ENCODE peak calls at places on chromosomes 11 and 22, in six cellular contexts. K is GM12878, W is GM12891, V is K562, M is HepG2, H is H1. S is an unnamed sample.

GRCh38 chr11:121894581-121894980 is 221.4 kb downstream of the BLID start:
- DNase-seq in K (no peak), W (no peak), V (no peak), M (no peak), H (no peak), S (no peak)

GRCh38 chr11:16271258-16271657 is 85.1 kb downstream of the SOX6 start:
- DNase-seq in K (no peak), W (no peak), V (no peak), M (no peak), H (no peak), S (no peak)

GRCh38 chr11:80937831-80938230 is 1497.0 kb upstream of the TENM4 start:
- DNase-seq in K (no peak), W (no peak), V (no peak), M (no peak), H (no peak), S (no peak)

GRCh38 chr11:124879999-124880611 is 14.9 kb downstream of the ROBO3 start:
- DNase-seq in K (no peak), W (no peak), V (no peak), M (no peak), H (no peak), S (no peak)

GRCh38 chr11:72924568-72925190 is 110.5 kb downstream of the ATG16L2 start:
- DNase-seq in K (peak), W (no peak), V (no peak), M (peak), H (no peak), S (no peak)

GRCh38 chr11:61967924-61968757 is 707 bp upstream of the FTH1 start:
- DNase-seq in K (peak), W (no peak), V (peak), M (peak), H (no peak), S (peak)

GRCh38 chr11:62716816-62717215 is 9.3 kb downstream of the GNG3 start:
- DNase-seq in K (no peak), W (no peak), V (no peak), M (no peak), H (no peak), S (no peak)

GRCh38 chr11:813037-813436 is 3.3 kb downstream of the RPLP2 start:
- DNase-seq in K (no peak), W (no peak), V (no peak), M (no peak), H (no peak), S (no peak)

GRCh38 chr11:125123947-125124633 is 12.7 kb upstream of the TMEM218 start:
- DNase-seq in K (no peak), W (no peak), V (peak), M (peak), H (no peak), S (peak)

GRCh38 chr11:92932023-92932422 is 37.4 kb upstream of the MTNR1B start:
- DNase-seq in K (no peak), W (no peak), V (no peak), M (no peak), H (no peak), S (no peak)

GRCh38 chr11:134024420-134025085 is 44.3 kb upstream of the JAM3 start:
- DNase-seq in K (no peak), W (no peak), V (no peak), M (no peak), H (no peak), S (no peak)

GRCh38 chr11:121086866-121087265 is 14.2 kb upstream of the TECTA start:
- DNase-seq in K (no peak), W (no peak), V (no peak), M (no peak), H (no peak), S (no peak)

GRCh38 chr11:82507288-82507687 is 226.4 kb downstream of the FAM181B start:
- DNase-seq in K (no peak), W (no peak), V (no peak), M (no peak), H (no peak), S (no peak)

GRCh38 chr11:82791779-82792178 is 58.1 kb upstream of the FAM181B start:
- DNase-seq in K (no peak), W (no peak), V (peak), M (no peak), H (no peak), S (no peak)

GRCh38 chr11:63756919-63757761 is 11.4 kb downstream of the ZFTA start:
- DNase-seq in K (no peak), W (no peak), V (no peak), M (peak), H (no peak), S (no peak)

GRCh38 chr11:72681226-72682153 is 7.3 kb upstream of the PDE2A start:
- DNase-seq in K (no peak), W (no peak), V (no peak), M (no peak), H (no peak), S (no peak)

GRCh38 chr22:20020533-20021195 is at the start of gene TANGO2:
- DNase-seq in K (peak), W (peak), V (peak), M (peak), H (peak), S (peak)
- TF ChIP-seq POLR2A in K (peak), W (peak), V (no peak), M (peak), H (peak), S (peak)

GRCh38 chr11:14371249-14371648 is 12.3 kb upstream of the RRAS2 start:
- DNase-seq in K (no peak), W (no peak), V (no peak), M (no peak), H (no peak), S (no peak)

GRCh38 chr11:14374922-14375630 is 16.1 kb upstream of the RRAS2 start:
- DNase-seq in K (no peak), W (no peak), V (no peak), M (no peak), H (no peak), S (no peak)

GRCh38 chr11:14376920-14377319 is 17.9 kb upstream of the RRAS2 start:
- DNase-seq in K (no peak), W (no peak), V (no peak), M (no peak), H (no peak), S (no peak)

GRCh38 chr11:14372011-14372410 is 13.0 kb upstream of the RRAS2 start:
- DNase-seq in K (no peak), W (no peak), V (no peak), M (no peak), H (peak), S (no peak)

DNA sequence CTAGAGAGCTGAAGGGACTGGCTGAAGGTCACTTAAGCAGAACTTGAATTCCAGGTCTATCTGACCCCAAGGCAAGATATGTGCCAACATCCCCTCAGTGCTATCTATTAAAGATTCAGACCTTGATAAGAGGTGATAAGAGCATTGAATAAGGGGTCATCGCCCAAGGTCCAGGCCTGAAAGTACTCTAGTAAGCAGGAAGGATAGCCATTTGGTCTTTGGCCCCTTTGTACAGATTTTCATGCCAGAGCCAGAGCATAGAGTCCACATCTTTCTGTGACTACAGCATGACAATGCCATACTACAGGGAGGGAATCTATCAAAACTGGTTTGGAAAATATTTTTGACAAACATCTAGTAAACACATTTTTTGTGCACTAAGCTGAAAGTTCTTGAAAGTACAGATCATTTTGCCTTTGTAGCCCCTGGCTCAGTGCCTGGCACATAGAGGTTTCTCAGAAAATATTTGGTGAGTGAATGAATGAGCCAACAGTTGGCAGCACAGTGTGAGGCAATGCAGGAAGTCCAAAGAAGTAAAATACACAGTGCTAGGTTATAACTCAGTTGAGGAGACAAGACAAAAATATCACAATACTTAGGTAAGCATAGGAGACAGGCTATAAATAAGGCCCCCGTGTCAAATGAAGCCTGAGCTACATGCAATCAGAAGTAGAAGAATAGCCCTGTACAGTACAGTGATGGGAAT is 15.1 kb upstream of the RRAS2 start:
- DNase-seq in K (no peak), W (no peak), V (no peak), M (peak), H (peak), S (no peak)
- TF ChIP-seq TAF1 in K (no peak), W (no peak), V (no peak), M (no peak), H (no peak), S (no peak)

GRCh38 chr11:65894034-65894591 is 3.6 kb downstream of the CCDC85B start:
- DNase-seq in K (no peak), W (no peak), V (no peak), M (no peak), H (no peak), S (no peak)
- TF ChIP-seq POLR2AphosphoS5 in K (peak), W (no peak), V (peak), M (no peak), H (no peak), S (peak)

GRCh38 chr11:14642873-14643696 is 519 bp upstream of the PDE3B start:
- DNase-seq in K (no peak), W (no peak), V (no peak), M (no peak), H (no peak), S (no peak)

GRCh38 chr11:14645247-14645912 is 1.8 kb downstream of the PDE3B start:
- DNase-seq in K (no peak), W (no peak), V (no peak), M (peak), H (no peak), S (no peak)

GRCh38 chr11:14642453-14642852 is 1.2 kb upstream of the PDE3B start:
- DNase-seq in K (no peak), W (no peak), V (no peak), M (no peak), H (no peak), S (no peak)

GRCh38 chr11:14644396-14645246 is 1.0 kb downstream of the PDE3B start:
- DNase-seq in K (no peak), W (peak), V (no peak), M (peak), H (peak), S (no peak)

DNA sequence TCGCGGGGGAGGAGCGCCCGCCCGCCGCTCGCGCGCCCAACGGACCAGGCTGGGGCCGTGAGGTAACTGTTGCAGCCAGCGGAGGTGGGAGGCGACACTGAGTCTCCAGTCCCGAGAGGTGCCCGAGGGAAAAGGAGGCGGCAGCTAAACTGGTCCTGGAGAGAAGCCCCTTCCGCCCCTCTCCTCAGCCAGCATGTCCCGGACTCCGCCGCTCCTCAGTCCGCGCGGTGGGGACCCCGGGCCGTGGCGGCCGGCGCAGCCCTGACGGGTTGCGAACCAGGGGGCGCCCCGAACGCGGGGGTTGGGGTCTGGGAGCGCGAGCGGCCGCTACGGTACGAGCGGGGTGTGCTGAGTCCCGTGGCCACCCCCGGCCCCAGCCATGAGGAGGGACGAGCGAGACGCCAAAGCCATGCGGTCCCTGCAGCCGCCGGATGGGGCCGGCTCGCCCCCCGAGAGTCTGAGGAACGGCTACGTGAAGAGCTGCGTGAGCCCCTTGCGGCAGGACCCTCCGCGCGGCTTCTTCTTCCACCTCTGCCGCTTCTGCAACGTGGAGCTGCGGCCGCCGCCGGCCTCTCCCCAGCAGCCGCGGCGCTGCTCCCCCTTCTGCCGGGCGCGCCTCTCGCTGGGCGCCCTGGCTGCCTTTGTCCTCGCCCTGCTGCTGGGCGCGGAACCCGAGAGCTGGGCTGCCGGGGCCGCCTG is at the start of gene PDE3B:
- DNase-seq in K (no peak), W (peak), V (peak), M (peak), H (peak), S (peak)
- TF ChIP-seq POLR2A in K (peak), W (no peak), V (peak), M (peak), H (peak), S (peak)

GRCh38 chr11:113896156-113896879 is 8.3 kb upstream of the HTR3B start:
- DNase-seq in K (no peak), W (no peak), V (peak), M (no peak), H (peak), S (no peak)
- TF ChIP-seq TAF1 in K (no peak), W (no peak), V (no peak), M (no peak), H (no peak), S (no peak)

GRCh38 chr22:37464181-37464580 is 22.0 kb downstream of the MFNG start:
- DNase-seq in K (peak), W (peak), V (no peak), M (no peak), H (no peak), S (peak)
- TF ChIP-seq POLR2AphosphoS5 in K (no peak), W (no peak), V (no peak), M (no peak), H (no peak), S (no peak)